ENCODE peak calls at places on chromosomes 7 and 10, in six cellular contexts. R is COR-L47, J is T-cell, S is HT1080, X is coronary artery, G is OCI-LY7. D is an unnamed sample.

GRCh38 chr10:122699796-122700466 is at the start of gene C10orf120:
- DNase-seq in R (no peak), J (no peak), S (no peak), X (no peak), G (no peak), D (no peak)

GRCh38 chr10:52879181-52879607 is 106.6 kb upstream of the MBL2 start:
- DNase-seq in R (no peak), J (no peak), S (no peak), X (no peak), G (no peak), D (no peak)

GRCh38 chr7:139572704-139573395 is 49.4 kb downstream of the CLEC2L start:
- DNase-seq in R (no peak), J (no peak), S (no peak), X (no peak), G (no peak), D (no peak)

GRCh38 chr7:96949766-96950165 is 55.6 kb upstream of the DLX6 start:
- DNase-seq in R (no peak), J (no peak), S (peak), X (no peak), G (no peak), D (no peak)

GRCh38 chr7:6709808-6710207 is 3.1 kb upstream of the ZNF12 start:
- DNase-seq in R (peak), J (no peak), S (peak), X (no peak), G (peak), D (peak)

GRCh38 chr7:148914208-148914777 is 30.2 kb upstream of the EZH2 start:
- DNase-seq in R (no peak), J (no peak), S (peak), X (no peak), G (no peak), D (peak)

GRCh38 chr7:16698200-16698910 is 52.4 kb downstream of the BZW2 start:
- DNase-seq in R (no peak), J (no peak), S (no peak), X (no peak), G (no peak), D (no peak)

GRCh38 chr7:140003913-140004382 is 58.8 kb downstream of the PARP12 start:
- DNase-seq in R (peak), J (no peak), S (peak), X (no peak), G (peak), D (peak)

GRCh38 chr7:103048833-103049232 is 25.8 kb downstream of the FBXL13 start:
- DNase-seq in R (no peak), J (no peak), S (no peak), X (no peak), G (peak), D (peak)

GRCh38 chr10:117268907-117269306 is 28.0 kb downstream of the SLC18A2 start:
- DNase-seq in R (no peak), J (no peak), S (no peak), X (no peak), G (no peak), D (no peak)

GRCh38 chr10:104033401-104033930 is 52.2 kb downstream of the COL17A1 start:
- DNase-seq in R (no peak), J (no peak), S (no peak), X (no peak), G (no peak), D (no peak)

GRCh38 chr10:68103237-68103866 is 5.9 kb upstream of the MYPN start:
- DNase-seq in R (no peak), J (no peak), S (no peak), X (no peak), G (no peak), D (peak)

GRCh38 chr7:30778246-30779025 is 7.2 kb downstream of the MINDY4 start:
- DNase-seq in R (no peak), J (no peak), S (no peak), X (no peak), G (no peak), D (no peak)

GRCh38 chr10:11035318-11035920 is 17.7 kb downstream of the CELF2 start:
- DNase-seq in R (no peak), J (no peak), S (peak), X (no peak), G (no peak), D (peak)

GRCh38 chr7:29113384-29114102 is 32.8 kb downstream of the CPVL start:
- DNase-seq in R (no peak), J (no peak), S (peak), X (no peak), G (peak), D (peak)

GRCh38 chr10:124685251-124685650 is 58.9 kb downstream of the FAM53B start:
- DNase-seq in R (no peak), J (no peak), S (no peak), X (no peak), G (peak), D (no peak)

GRCh38 chr7:140902305-140902953 is 22.3 kb downstream of the BRAF start:
- DNase-seq in R (no peak), J (no peak), S (no peak), X (no peak), G (peak), D (no peak)

GRCh38 chr7:100603697-100604077 is 1.5 kb downstream of the PCOLCE start:
- DNase-seq in R (no peak), J (no peak), S (no peak), X (no peak), G (no peak), D (peak)

GRCh38 chr7:85104432-85105205 is 82.2 kb downstream of the SEMA3D start:
- DNase-seq in R (no peak), J (no peak), S (peak), X (no peak), G (no peak), D (peak)

GRCh38 chr7:57867884-57868701 is 418.1 kb downstream of the ZNF716 start:
- DNase-seq in R (peak), J (no peak), S (peak), X (no peak), G (no peak), D (no peak)